ENCODE peak calls at places on chromosomes 2 and 18, in five cellular contexts. D is posterior cingulate gyrus, L is neural progenitor cell, B is fibroblast of lung, I is ascending aorta. G is an unnamed sample.

GRCh38 chr2:44324971-44325426 is 36.3 kb downstream of the PREPL start:
- DNase-seq in I (no peak), L (no peak), B (peak), D (no peak), G (no peak)

GRCh38 chr2:127953849-127954248 is 68.1 kb upstream of the AMMECR1L start:
- DNase-seq in B (no peak), L (no peak), D (no peak), I (no peak), G (no peak)

GRCh38 chr18:61360440-61361383 is 27.5 kb downstream of the CDH20 start:
- DNase-seq in I (no peak), L (no peak), D (no peak), B (no peak), G (no peak)

GRCh38 chr2:121707344-121707919 is 29.2 kb downstream of the NIFK start:
- DNase-seq in B (peak), I (no peak), D (no peak), L (no peak), G (no peak)

GRCh38 chr2:184047536-184047935 is 550.8 kb upstream of the ZNF804A start:
- DNase-seq in D (no peak), L (no peak), I (no peak), B (peak), G (no peak)

GRCh38 chr18:11488175-11488574 is 121.2 kb upstream of the SLC35G4 start:
- DNase-seq in B (peak), D (no peak), L (no peak), I (no peak), G (no peak)

GRCh38 chr18:73679941-73680700 is 467.5 kb downstream of the FBXO15 start:
- DNase-seq in L (no peak), D (no peak), I (no peak), B (peak), G (no peak)

GRCh38 chr18:23225518-23225917 is 90.2 kb downstream of the CABLES1 start:
- DNase-seq in D (no peak), I (no peak), B (peak), L (no peak), G (no peak)